ENCODE peak calls at places on chromosomes 16 and 17, in seven cellular contexts. R, O, U, F, X, K and P are unnamed samples.

GRCh38 chr17:43879723-43880419 is 27.5 kb downstream of the MPP2 start:
- DNase-seq in R (no peak), O (no peak), U (no peak), F (no peak), X (no peak), K (no peak), P (no peak)

GRCh38 chr17:82440991-82441627 is 9.4 kb downstream of the CYBC1 start:
- DNase-seq in R (no peak), O (no peak), U (peak), F (no peak), X (no peak), K (no peak), P (no peak)

GRCh38 chr16:57613514-57613913 is 14.9 kb upstream of the ADGRG1 start:
- DNase-seq in R (no peak), O (no peak), U (no peak), F (no peak), X (no peak), K (no peak), P (no peak)

GRCh38 chr17:76272541-76273434 is 7.6 kb downstream of the UBALD2 start:
- DNase-seq in R (no peak), O (no peak), U (no peak), F (no peak), X (no peak), K (no peak), P (no peak)

GRCh38 chr17:82053556-82054263 is 2.0 kb downstream of the GPS1 start:
- DNase-seq in R (no peak), O (no peak), U (no peak), F (no peak), X (no peak), K (no peak), P (no peak)

GRCh38 chr17:7834554-7834890 is 505 bp downstream of the KDM6B start:
- DNase-seq in R (no peak), O (peak), U (no peak), F (no peak), X (no peak), K (no peak), P (no peak)

GRCh38 chr17:27544350-27545131 is 86.4 kb upstream of the LGALS9 start:
- DNase-seq in R (no peak), O (no peak), U (peak), F (no peak), X (no peak), K (no peak), P (no peak)

GRCh38 chr17:22517716-22518115 is 825.4 kb downstream of the KCNJ18 start:
- DNase-seq in R (no peak), O (no peak), U (no peak), F (no peak), X (no peak), K (no peak), P (no peak)

GRCh38 chr16:11742041-11742535 is 569 bp downstream of the TXNDC11 start:
- DNase-seq in R (no peak), O (peak), U (no peak), F (no peak), X (no peak), K (no peak), P (no peak)

GRCh38 chr17:6420173-6420641 is 14.7 kb downstream of the AIPL1 start:
- DNase-seq in R (peak), O (peak), U (peak), F (no peak), X (no peak), K (no peak), P (no peak)

GRCh38 chr17:1486802-1487695 is 5.4 kb downstream of the MYO1C start:
- DNase-seq in R (peak), O (peak), U (peak), F (no peak), X (no peak), K (peak), P (peak)

GRCh38 chr17:48792033-48792798 is 24.8 kb downstream of the TTLL6 start:
- DNase-seq in R (no peak), O (no peak), U (no peak), F (no peak), X (no peak), K (no peak), P (no peak)

GRCh38 chr17:7241783-7242716 is at the start of gene GABARAP:
- DNase-seq in R (peak), O (peak), U (peak), F (peak), X (no peak), K (peak), P (no peak)

GRCh38 chr16:29862383-29862883 is 593 bp downstream of the CDIPT start:
- DNase-seq in R (peak), O (no peak), U (peak), F (no peak), X (no peak), K (no peak), P (no peak)

GRCh38 chr16:82287948-82288347 is 117.9 kb upstream of the MPHOSPH6 start:
- DNase-seq in R (no peak), O (no peak), U (no peak), F (no peak), X (no peak), K (no peak), P (no peak)

GRCh38 chr16:56424791-56425438 is 430 bp downstream of the AMFR start:
- DNase-seq in R (no peak), O (peak), U (peak), F (no peak), X (no peak), K (peak), P (no peak)

GRCh38 chr16:1038932-1039331 is 33.6 kb upstream of the SSTR5 start:
- DNase-seq in R (no peak), O (no peak), U (no peak), F (no peak), X (no peak), K (no peak), P (no peak)

GRCh38 chr16:53991181-53992056 is 287.5 kb downstream of the FTO start:
- DNase-seq in R (peak), O (no peak), U (peak), F (no peak), X (peak), K (no peak), P (no peak)

GRCh38 chr17:45149669-45150603 is 1.7 kb downstream of the HEXIM1 start:
- DNase-seq in R (peak), O (peak), U (peak), F (no peak), X (no peak), K (no peak), P (no peak)

GRCh38 chr16:86532526-86532815 is 22.1 kb downstream of the FOXF1 start:
- DNase-seq in R (no peak), O (no peak), U (no peak), F (no peak), X (no peak), K (no peak), P (no peak)